ENCODE peak calls at places on chromosome 5, in nine cellular contexts. W is astrocyte; T is body of pancreas; J is tibial artery; S is sigmoid colon; A is thoracic aorta; L is neuronal stem cell; O is mammary epithelial cell; F is effector memory CD4-positive, alpha-beta T cell. B is an unnamed sample. For H3K9me3 and H3K36me3, the result is how much of the 10 kb centered on the place peaks cover.

GRCh38 chr5:122907238-122907637 is 61.8 kb downstream of the SNX24 start:
- DNase-seq in W (peak), T (no peak), J (no peak), S (no peak), A (no peak), L (no peak), O (peak), F (no peak), B (no peak)

GRCh38 chr5:174563899-174564298 is 160.5 kb upstream of the MSX2 start:
- DNase-seq in W (no peak), T (no peak), J (no peak), S (no peak), A (no peak), L (no peak), O (no peak), F (no peak), B (no peak)

GRCh38 chr5:138953370-138954256 is 78.5 kb upstream of the LRRTM2 start:
- DNase-seq in W (peak), T (peak), J (peak), S (peak), A (peak), L (no peak), O (no peak), F (no peak), B (peak)

GRCh38 chr5:111930407-111930806 is 173.4 kb upstream of the NREP start:
- DNase-seq in W (no peak), T (no peak), J (no peak), S (no peak), A (no peak), L (no peak), O (no peak), F (no peak), B (no peak)

GRCh38 chr5:145295236-145295635 is 539.9 kb downstream of the PRELID2 start:
- DNase-seq in W (no peak), T (no peak), J (no peak), S (no peak), A (no peak), L (no peak), O (no peak), F (no peak), B (no peak)

GRCh38 chr5:51302358-51302757 is 80.9 kb upstream of the ISL1 start:
- DNase-seq in W (no peak), T (no peak), J (no peak), S (no peak), A (no peak), L (no peak), O (no peak), F (no peak), B (no peak)

GRCh38 chr5:154723740-154724505 is 31.3 kb upstream of the LARP1 start:
- DNase-seq in W (peak), T (no peak), J (no peak), S (no peak), A (no peak), L (no peak), O (no peak), F (no peak), B (no peak)

GRCh38 chr5:82182662-82183061 is 95.5 kb downstream of the RPS23 start:
- DNase-seq in W (no peak), T (no peak), J (no peak), S (no peak), A (no peak), L (no peak), O (no peak), F (no peak), B (no peak)

GRCh38 chr5:439636-440035 is 3.3 kb upstream of the EXOC3 start:
- DNase-seq in W (no peak), T (peak), J (peak), S (peak), A (no peak), L (no peak), O (no peak), F (no peak), B (no peak)

GRCh38 chr5:149404746-149405549 is 25.9 kb upstream of the IL17B start:
- DNase-seq in W (peak), T (no peak), J (no peak), S (peak), A (no peak), L (no peak), O (peak), F (no peak), B (no peak)

GRCh38 chr5:133569347-133569746 is 43.0 kb downstream of the FSTL4 start:
- DNase-seq in W (no peak), T (no peak), J (no peak), S (no peak), A (no peak), L (no peak), O (no peak), F (no peak), B (no peak)

GRCh38 chr5:68848086-68848485 is 245.7 kb upstream of the SLC30A5 start:
- DNase-seq in W (peak), T (no peak), J (no peak), S (no peak), A (no peak), L (no peak), O (peak), F (no peak), B (no peak)

GRCh38 chr5:132497488-132497997 is 7.0 kb upstream of the IRF1 start:
- DNase-seq in W (peak), T (peak), J (peak), S (peak), A (peak), L (no peak), O (peak), F (no peak), B (no peak)

GRCh38 chr5:56816546-56817081 is 1.3 kb downstream of the MAP3K1 start:
- DNase-seq in W (peak), T (peak), J (peak), S (peak), A (no peak), L (peak), O (peak), F (peak), B (no peak)

GRCh38 chr5:78492650-78493049 is 132.2 kb downstream of the SCAMP1 start:
- DNase-seq in W (no peak), T (no peak), J (no peak), S (no peak), A (no peak), L (no peak), O (no peak), F (no peak), B (no peak)

GRCh38 chr5:146533260-146533857 is 17.4 kb upstream of the GPR151 start:
- DNase-seq in W (peak), T (peak), J (peak), S (no peak), A (peak), L (peak), O (peak), F (peak), B (no peak)

GRCh38 chr5:4977421-4977820 is 162.7 kb upstream of the ADAMTS16 start:
- DNase-seq in W (peak), T (no peak), J (no peak), S (no peak), A (no peak), L (no peak), O (no peak), F (no peak), B (no peak)

GRCh38 chr5:18299166-18299565 is 664.9 kb downstream of the TAF11L14 start:
- DNase-seq in W (no peak), T (no peak), J (no peak), S (no peak), A (no peak), L (no peak), O (no peak), F (no peak), B (no peak)

GRCh38 chr5:53556001-53556400 is 4.4 kb upstream of the NDUFS4 start:
- DNase-seq in W (no peak), T (no peak), J (no peak), S (no peak), A (no peak), L (no peak), O (no peak), F (no peak), B (no peak)

GRCh38 chr5:73901045-73901444 is 275.0 kb downstream of the ARHGEF28 start:
- DNase-seq in W (peak), T (no peak), J (no peak), S (no peak), A (no peak), L (no peak), O (peak), F (no peak), B (no peak)

GRCh38 chr5:10166392-10166791 is 83.3 kb downstream of the ATPSCKMT start:
- DNase-seq in W (no peak), T (no peak), J (no peak), S (no peak), A (no peak), L (no peak), O (no peak), F (no peak), B (no peak)

GRCh38 chr5:137751869-137752491 is 2.2 kb downstream of the HNRNPA0 start:
- DNase-seq in W (peak), T (peak), J (peak), S (no peak), A (no peak), L (peak), O (peak), F (no peak), B (peak)

GRCh38 chr5:151092750-151093149 is 11.9 kb upstream of the TNIP1 start:
- DNase-seq in W (peak), T (no peak), J (no peak), S (peak), A (no peak), L (no peak), O (peak), F (no peak), B (no peak)

GRCh38 chr5:171555160-171555559 is 135.7 kb downstream of the FGF18 start:
- DNase-seq in W (no peak), T (no peak), J (no peak), S (no peak), A (no peak), L (no peak), O (no peak), F (no peak), B (no peak)

GRCh38 chr5:69364414-69364813 is 4.9 kb downstream of the AK6 start:
- DNase-seq in W (no peak), T (no peak), J (no peak), S (no peak), A (no peak), L (no peak), O (no peak), F (no peak), B (no peak)

GRCh38 chr5:149005077-149005892 is 57.6 kb downstream of the SH3TC2 start:
- DNase-seq in W (no peak), T (no peak), J (no peak), S (no peak), A (no peak), L (no peak), O (peak), F (no peak), B (no peak)

GRCh38 chr5:107719207-107719606 is 48.5 kb upstream of the EFNA5 start:
- DNase-seq in W (no peak), T (no peak), J (no peak), S (no peak), A (no peak), L (no peak), O (no peak), F (no peak), B (no peak)

GRCh38 chr5:74625742-74626241 is 14.7 kb downstream of the ENC1 start:
- DNase-seq in W (peak), T (no peak), J (no peak), S (no peak), A (no peak), L (no peak), O (peak), F (no peak), B (peak)

GRCh38 chr5:14231156-14231555 is 88.0 kb downstream of the TRIO start:
- DNase-seq in W (peak), T (no peak), J (no peak), S (no peak), A (no peak), L (no peak), O (no peak), F (no peak), B (no peak)

GRCh38 chr5:124980174-124980941 is 233.9 kb upstream of the ZNF608 start:
- DNase-seq in W (no peak), T (no peak), J (no peak), S (no peak), A (no peak), L (peak), O (no peak), F (no peak), B (peak)

GRCh38 chr5:1001406-1002270 is 7.0 kb upstream of the NKD2 start:
- DNase-seq in W (no peak), T (peak), J (peak), S (peak), A (peak), L (no peak), O (no peak), F (no peak), B (no peak)

DNA sequence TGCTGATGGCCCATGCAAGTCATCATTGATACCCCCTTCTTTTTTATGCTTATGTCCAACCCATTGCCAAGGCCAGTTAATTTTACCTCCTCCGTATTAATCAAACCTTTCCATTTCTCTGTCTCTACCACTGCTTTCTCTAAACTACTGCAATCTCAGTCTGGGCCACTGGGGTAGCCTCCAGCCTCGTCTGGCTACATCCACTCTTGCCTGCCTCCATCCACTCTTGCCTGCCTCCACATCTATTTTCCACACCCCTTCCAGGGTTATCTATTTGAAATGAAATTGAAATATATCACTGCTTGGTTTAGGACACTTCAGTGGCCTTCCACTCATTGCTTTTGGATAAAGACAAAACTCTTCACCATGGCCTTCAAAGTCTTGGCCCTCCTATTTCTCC is 425.3 kb upstream of the CLINT1 start:
- DNase-seq in W (no peak), T (no peak), J (no peak), S (no peak), A (no peak), L (no peak), O (no peak), F (no peak), B (no peak)
- H3K9me3 ChIP-seq in W (under half), T (under half), J (under half), S (under half), A (under half), L (under half), O (under half), F (under half), B (under half)

GRCh38 chr5:2913306-2913705 is 161.8 kb upstream of the IRX2 start:
- DNase-seq in W (no peak), T (no peak), J (no peak), S (no peak), A (no peak), L (no peak), O (no peak), F (no peak), B (no peak)

GRCh38 chr5:2908086-2908485 is 156.6 kb upstream of the IRX2 start:
- DNase-seq in W (no peak), T (no peak), J (no peak), S (no peak), A (no peak), L (no peak), O (no peak), F (no peak), B (no peak)

GRCh38 chr5:2909035-2909434 is 157.6 kb upstream of the IRX2 start:
- DNase-seq in W (no peak), T (no peak), J (no peak), S (no peak), A (no peak), L (no peak), O (no peak), F (no peak), B (no peak)

GRCh38 chr5:2912741-2913140 is 161.3 kb upstream of the IRX2 start:
- DNase-seq in W (no peak), T (no peak), J (no peak), S (no peak), A (no peak), L (no peak), O (no peak), F (no peak), B (no peak)

DNA sequence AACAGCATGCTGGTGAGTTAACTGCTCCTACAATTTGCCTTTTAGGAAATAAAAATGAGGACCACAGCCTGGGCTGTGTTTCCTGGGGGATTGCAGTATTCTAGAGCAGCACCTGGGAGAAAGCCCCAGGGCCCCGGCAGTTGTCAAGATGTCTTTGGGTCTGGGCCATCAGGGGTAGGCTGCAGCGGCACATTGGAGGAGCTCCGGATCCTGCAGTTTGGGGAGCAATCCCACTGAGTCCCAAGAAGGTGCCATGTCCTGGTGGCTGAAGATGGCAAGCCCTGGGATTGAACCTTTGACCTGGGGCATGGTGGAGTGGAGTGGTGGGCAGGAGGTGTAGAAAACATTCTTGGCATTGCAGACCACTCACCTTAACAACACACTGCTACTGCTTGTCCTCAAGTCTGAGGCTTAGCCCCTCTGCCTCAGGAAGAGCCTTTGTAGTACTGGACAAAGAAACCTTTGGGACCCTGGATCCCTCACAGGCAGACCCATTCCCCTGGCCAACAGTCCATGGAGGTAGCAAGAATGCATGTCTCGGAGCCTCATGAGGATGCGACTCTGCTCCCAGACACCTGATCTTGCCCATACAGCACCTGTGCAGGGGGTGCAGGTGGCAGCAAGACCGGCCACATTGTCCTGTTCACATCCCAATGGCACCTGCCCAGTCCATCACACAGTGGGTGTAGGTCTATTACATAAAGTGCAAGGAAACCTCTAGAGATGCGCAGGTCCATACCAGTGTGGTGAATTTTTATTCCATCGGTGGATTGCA is 159.1 kb upstream of the IRX2 start:
- DNase-seq in W (no peak), T (no peak), J (no peak), S (no peak), A (no peak), L (no peak), O (no peak), F (no peak), B (no peak)
- H3K36me3 ChIP-seq in W (under half), T (under half), J (under half), S (under half), A (under half), L (under half), O (under half), F (under half), B (under half)

GRCh38 chr5:172849636-172850453 is 15.8 kb downstream of the ERGIC1 start:
- DNase-seq in W (no peak), T (no peak), J (no peak), S (no peak), A (no peak), L (no peak), O (peak), F (no peak), B (no peak)
- H3K4me3 ChIP-seq in W (no peak), T (no peak), J (no peak), S (no peak), A (no peak), L (no peak), O (no peak), F (no peak), B (no peak)

GRCh38 chr5:126995039-126995438 is 35.3 kb downstream of the MARCHF3 start:
- DNase-seq in W (no peak), T (no peak), J (no peak), S (no peak), A (no peak), L (no peak), O (no peak), F (no peak), B (no peak)
- H3K9me3 ChIP-seq in W (under half), T (under half), J (under half), S (under half), A (under half), L (under half), O (under half), F (under half), B (under half)

GRCh38 chr5:65811004-65811403 is 89.0 kb downstream of the NLN start:
- DNase-seq in W (peak), T (no peak), J (no peak), S (no peak), A (no peak), L (no peak), O (peak), F (no peak), B (no peak)

GRCh38 chr5:65811895-65812294 is 89.9 kb downstream of the NLN start:
- DNase-seq in W (peak), T (no peak), J (no peak), S (no peak), A (no peak), L (no peak), O (peak), F (no peak), B (no peak)

GRCh38 chr5:65815156-65815555 is 93.2 kb downstream of the NLN start:
- DNase-seq in W (no peak), T (no peak), J (no peak), S (no peak), A (no peak), L (no peak), O (no peak), F (no peak), B (no peak)

GRCh38 chr5:65809817-65810531 is 88.0 kb downstream of the NLN start:
- DNase-seq in W (peak), T (no peak), J (peak), S (no peak), A (no peak), L (no peak), O (no peak), F (no peak), B (no peak)

GRCh38 chr5:65812648-65813047 is 90.6 kb downstream of the NLN start:
- DNase-seq in W (no peak), T (no peak), J (no peak), S (no peak), A (no peak), L (no peak), O (peak), F (no peak), B (no peak)
- H3K36me3 ChIP-seq in W (under half), T (under half), J (under half), S (under half), A (under half), L (half or more), O (under half), F (under half), B (under half)

GRCh38 chr5:141412853-141413539 is at the start of gene PCDHGA10:
- DNase-seq in W (peak), T (no peak), J (peak), S (no peak), A (no peak), L (peak), O (peak), F (peak), B (no peak)
- H3K4me3 ChIP-seq in W (peak), T (no peak), J (peak), S (no peak), A (peak), L (peak), O (no peak), F (peak), B (no peak)

GRCh38 chr5:141186897-141187512 is at the start of gene PCDHB9:
- DNase-seq in W (no peak), T (peak), J (no peak), S (no peak), A (no peak), L (no peak), O (peak), F (no peak), B (no peak)
- H3K9me3 ChIP-seq in W (under half), T (under half), J (under half), S (under half), A (half or more), L (under half), O (under half), F (under half), B (under half)

GRCh38 chr5:157247267-157247666 is 18.7 kb upstream of the CYFIP2 start:
- DNase-seq in W (no peak), T (no peak), J (no peak), S (no peak), A (no peak), L (no peak), O (no peak), F (no peak), B (no peak)
- H3K36me3 ChIP-seq in W (under half), T (under half), J (under half), S (under half), A (under half), L (under half), O (under half), F (half or more), B (under half)